ENCODE peak calls at places on chromosomes 4 and X, in four cellular contexts. W is suprapubic skin, G is brain microvascular endothelial cell, C is islet precursor cell. B is an unnamed sample.

GRCh38 chrX:97766496-97767095 is 882.9 kb downstream of the RPA4 start:
- DNase-seq in W (no peak), G (no peak), C (no peak), B (no peak)

GRCh38 chr4:159117968-159118367 is 15.1 kb downstream of the RAPGEF2 start:
- DNase-seq in W (no peak), G (no peak), C (no peak), B (no peak)

GRCh38 chrX:46436744-46437143 is 108.5 kb downstream of the ZNF674 start:
- DNase-seq in W (no peak), G (no peak), C (no peak), B (no peak)

GRCh38 chrX:134622813-134623185 is 35.5 kb downstream of the PLAC1 start:
- DNase-seq in W (no peak), G (no peak), C (peak), B (no peak)

GRCh38 chrX:41518127-41518840 is 71.1 kb downstream of the NYX start:
- DNase-seq in W (no peak), G (no peak), C (no peak), B (no peak)

GRCh38 chrX:129782706-129783105 is 3.0 kb downstream of the SASH3 start:
- DNase-seq in W (no peak), G (no peak), C (no peak), B (no peak)

GRCh38 chrX:47707031-47707780 is 48.2 kb upstream of the UXT start:
- DNase-seq in W (no peak), G (peak), C (no peak), B (no peak)

GRCh38 chr4:149884046-149884445 is 68.4 kb upstream of the IQCM start:
- DNase-seq in W (no peak), G (no peak), C (no peak), B (no peak)

GRCh38 chr4:183097251-183098079 is 1.6 kb upstream of the WWC2 start:
- DNase-seq in W (peak), G (no peak), C (peak), B (no peak)

GRCh38 chrX:116694046-116694445 is 231.3 kb upstream of the CT83 start:
- DNase-seq in W (no peak), G (no peak), C (no peak), B (no peak)

GRCh38 chrX:68695206-68695845 is 47.9 kb downstream of the STARD8 start:
- DNase-seq in W (no peak), G (no peak), C (no peak), B (no peak)

GRCh38 chrX:74423289-74423985 is 2.1 kb downstream of the SLC16A2 start:
- DNase-seq in W (no peak), G (no peak), C (no peak), B (no peak)

GRCh38 chr4:101418055-101418454 is 70.7 kb upstream of the PPP3CA start:
- DNase-seq in W (no peak), G (no peak), C (no peak), B (peak)

GRCh38 chr4:46399440-46399839 is 9.5 kb upstream of the GABRA2 start:
- DNase-seq in W (no peak), G (no peak), C (no peak), B (no peak)

GRCh38 chr4:87657525-87657924 is 7.4 kb downstream of the DMP1 start:
- DNase-seq in W (no peak), G (peak), C (no peak), B (no peak)

GRCh38 chrX:81355436-81355835 is 153.5 kb downstream of the SH3BGRL start:
- DNase-seq in W (no peak), G (no peak), C (no peak), B (no peak)

GRCh38 chr4:79232555-79232954 is 93.3 kb downstream of the NAA11 start:
- DNase-seq in W (no peak), G (peak), C (no peak), B (no peak)

GRCh38 chrX:47831788-47832187 is 4.9 kb upstream of the ZNF81 start:
- DNase-seq in W (peak), G (no peak), C (peak), B (peak)

GRCh38 chrX:54808109-54808604 is 612 bp downstream of the MAGED2 start:
- DNase-seq in W (peak), G (no peak), C (peak), B (peak)

GRCh38 chr4:45985038-45985437 is 138.8 kb downstream of the GABRG1 start:
- DNase-seq in W (no peak), G (no peak), C (no peak), B (no peak)

GRCh38 chrX:138026211-138026610 is 460.3 kb downstream of the ZIC3 start:
- DNase-seq in W (no peak), G (no peak), C (no peak), B (peak)

GRCh38 chr4:173357939-173358338 is 12.8 kb upstream of the SAP30 start:
- DNase-seq in W (no peak), G (no peak), C (no peak), B (no peak)